ENCODE peak calls at places on chromosomes 16 and 17, in six cellular contexts. One of them, this sample, is unnamed.

GRCh38 chr17:50114849-50115357 is 15.1 kb downstream of the SAMD14 start:
- DNase-seq in H1: peak
- DNase-seq in stomach: peak
- DNase-seq in K562: peak
- DNase-seq in SK-N-SH: peak
- DNase-seq in HL-60: peak
- DNase-seq in this sample: no peak

GRCh38 chr16:65195998-65196397 is 74.1 kb upstream of the CDH11 start:
- DNase-seq in HL-60: no peak
- DNase-seq in K562: no peak
- DNase-seq in H1: no peak
- DNase-seq in stomach: no peak
- DNase-seq in SK-N-SH: peak
- DNase-seq in this sample: no peak

GRCh38 chr17:21029032-21029431 is 13.8 kb downstream of the USP22 start:
- DNase-seq in HL-60: no peak
- DNase-seq in K562: no peak
- DNase-seq in SK-N-SH: no peak
- DNase-seq in stomach: no peak
- DNase-seq in H1: no peak
- DNase-seq in this sample: no peak

GRCh38 chr17:29151567-29151966 is 28.6 kb downstream of the MYO18A start:
- DNase-seq in K562: peak
- DNase-seq in stomach: no peak
- DNase-seq in H1: no peak
- DNase-seq in HL-60: no peak
- DNase-seq in SK-N-SH: no peak
- DNase-seq in this sample: no peak

GRCh38 chr17:15463363-15463762 is 4.1 kb downstream of the CDRT4 start:
- DNase-seq in HL-60: no peak
- DNase-seq in H1: no peak
- DNase-seq in K562: no peak
- DNase-seq in stomach: peak
- DNase-seq in SK-N-SH: no peak
- DNase-seq in this sample: no peak

GRCh38 chr17:2402517-2402916 is 1.7 kb upstream of the MNT start:
- DNase-seq in H1: no peak
- DNase-seq in K562: no peak
- DNase-seq in HL-60: no peak
- DNase-seq in SK-N-SH: no peak
- DNase-seq in stomach: no peak
- DNase-seq in this sample: peak

GRCh38 chr17:18182190-18182977 is 1.2 kb upstream of the ALKBH5 start:
- DNase-seq in stomach: peak
- DNase-seq in SK-N-SH: no peak
- DNase-seq in HL-60: no peak
- DNase-seq in H1: peak
- DNase-seq in K562: peak
- DNase-seq in this sample: peak

GRCh38 chr17:44279586-44280344 is 11.8 kb upstream of the SLC4A1 start:
- DNase-seq in H1: peak
- DNase-seq in HL-60: peak
- DNase-seq in K562: peak
- DNase-seq in stomach: peak
- DNase-seq in SK-N-SH: no peak
- DNase-seq in this sample: peak

GRCh38 chr16:24580665-24581064 is 41.3 kb downstream of the RBBP6 start:
- DNase-seq in K562: no peak
- DNase-seq in HL-60: no peak
- DNase-seq in stomach: no peak
- DNase-seq in SK-N-SH: peak
- DNase-seq in H1: no peak
- DNase-seq in this sample: no peak

GRCh38 chr17:60170835-60171752 is 21.3 kb downstream of the CA4 start:
- DNase-seq in K562: no peak
- DNase-seq in SK-N-SH: peak
- DNase-seq in HL-60: no peak
- DNase-seq in H1: no peak
- DNase-seq in stomach: peak
- DNase-seq in this sample: no peak

GRCh38 chr16:31177136-31177535 is 2.8 kb upstream of the FUS start:
- DNase-seq in stomach: no peak
- DNase-seq in SK-N-SH: no peak
- DNase-seq in HL-60: peak
- DNase-seq in K562: no peak
- DNase-seq in H1: no peak
- DNase-seq in this sample: no peak

GRCh38 chr16:67034478-67034877 is 5.5 kb downstream of the CBFB start:
- DNase-seq in H1: peak
- DNase-seq in HL-60: no peak
- DNase-seq in SK-N-SH: no peak
- DNase-seq in stomach: no peak
- DNase-seq in K562: no peak
- DNase-seq in this sample: peak

GRCh38 chr17:57677858-57678257 is 67.2 kb downstream of the CCDC182 start:
- DNase-seq in H1: peak
- DNase-seq in stomach: no peak
- DNase-seq in SK-N-SH: no peak
- DNase-seq in K562: no peak
- DNase-seq in HL-60: no peak
- DNase-seq in this sample: no peak

GRCh38 chr17:76515291-76515949 is 14.2 kb upstream of the RHBDF2 start:
- DNase-seq in HL-60: peak
- DNase-seq in SK-N-SH: no peak
- DNase-seq in H1: no peak
- DNase-seq in stomach: peak
- DNase-seq in K562: no peak
- DNase-seq in this sample: peak
- TF ChIP-seq POLR2AphosphoS5 in HL-60: no peak
- TF ChIP-seq POLR2AphosphoS5 in SK-N-SH: no peak
- TF ChIP-seq POLR2AphosphoS5 in H1: no peak
- TF ChIP-seq POLR2AphosphoS5 in stomach: peak
- TF ChIP-seq POLR2AphosphoS5 in K562: no peak
- TF ChIP-seq POLR2AphosphoS5 in this sample: peak

GRCh38 chr17:41777579-41778188 is 8.8 kb downstream of the JUP start:
- DNase-seq in SK-N-SH: peak
- DNase-seq in K562: no peak
- DNase-seq in stomach: peak
- DNase-seq in H1: no peak
- DNase-seq in HL-60: no peak
- DNase-seq in this sample: peak
- TF ChIP-seq POLR2AphosphoS5 in SK-N-SH: peak
- TF ChIP-seq POLR2AphosphoS5 in K562: no peak
- TF ChIP-seq POLR2AphosphoS5 in stomach: no peak
- TF ChIP-seq POLR2AphosphoS5 in H1: no peak
- TF ChIP-seq POLR2AphosphoS5 in HL-60: no peak
- TF ChIP-seq POLR2AphosphoS5 in this sample: peak

DNA sequence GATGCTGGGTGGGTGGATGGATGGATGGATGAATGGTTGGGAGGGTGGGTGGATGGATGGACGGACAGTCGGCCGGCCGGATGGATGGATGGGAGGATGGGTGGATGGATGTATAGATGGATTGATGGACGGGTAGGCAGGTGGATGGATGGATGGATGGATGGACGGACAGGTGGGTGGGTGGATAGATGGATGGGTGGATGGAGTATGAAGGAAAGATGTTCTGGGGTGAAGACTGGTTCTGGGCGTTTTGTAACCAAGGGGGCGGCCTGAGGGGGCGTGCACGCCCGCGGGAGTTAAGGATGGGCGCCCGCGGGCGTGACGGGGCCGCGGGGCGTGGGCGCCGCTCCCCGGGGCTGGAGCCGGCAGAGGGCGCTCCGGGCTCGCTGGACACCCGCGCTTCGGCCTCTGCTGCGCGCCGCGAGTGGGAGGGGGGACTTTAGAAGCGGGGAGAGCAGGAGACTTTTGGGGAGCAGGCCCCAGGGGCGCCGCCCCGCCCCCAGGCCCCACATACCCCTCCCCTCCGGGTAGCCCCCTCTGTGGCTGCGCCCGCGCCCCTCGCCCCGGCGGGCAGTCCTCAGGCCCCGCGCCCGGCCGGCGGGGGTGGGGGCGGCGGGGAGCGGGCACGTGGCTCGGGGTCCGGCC is at the start of gene NECAB2:
- DNase-seq in stomach: peak
- DNase-seq in HL-60: peak
- DNase-seq in SK-N-SH: peak
- DNase-seq in K562: peak
- DNase-seq in H1: peak
- DNase-seq in this sample: no peak
- TF ChIP-seq POLR2AphosphoS5 in stomach: no peak
- TF ChIP-seq POLR2AphosphoS5 in HL-60: no peak
- TF ChIP-seq POLR2AphosphoS5 in SK-N-SH: no peak
- TF ChIP-seq POLR2AphosphoS5 in K562: no peak
- TF ChIP-seq POLR2AphosphoS5 in H1: no peak
- TF ChIP-seq POLR2AphosphoS5 in this sample: no peak

DNA sequence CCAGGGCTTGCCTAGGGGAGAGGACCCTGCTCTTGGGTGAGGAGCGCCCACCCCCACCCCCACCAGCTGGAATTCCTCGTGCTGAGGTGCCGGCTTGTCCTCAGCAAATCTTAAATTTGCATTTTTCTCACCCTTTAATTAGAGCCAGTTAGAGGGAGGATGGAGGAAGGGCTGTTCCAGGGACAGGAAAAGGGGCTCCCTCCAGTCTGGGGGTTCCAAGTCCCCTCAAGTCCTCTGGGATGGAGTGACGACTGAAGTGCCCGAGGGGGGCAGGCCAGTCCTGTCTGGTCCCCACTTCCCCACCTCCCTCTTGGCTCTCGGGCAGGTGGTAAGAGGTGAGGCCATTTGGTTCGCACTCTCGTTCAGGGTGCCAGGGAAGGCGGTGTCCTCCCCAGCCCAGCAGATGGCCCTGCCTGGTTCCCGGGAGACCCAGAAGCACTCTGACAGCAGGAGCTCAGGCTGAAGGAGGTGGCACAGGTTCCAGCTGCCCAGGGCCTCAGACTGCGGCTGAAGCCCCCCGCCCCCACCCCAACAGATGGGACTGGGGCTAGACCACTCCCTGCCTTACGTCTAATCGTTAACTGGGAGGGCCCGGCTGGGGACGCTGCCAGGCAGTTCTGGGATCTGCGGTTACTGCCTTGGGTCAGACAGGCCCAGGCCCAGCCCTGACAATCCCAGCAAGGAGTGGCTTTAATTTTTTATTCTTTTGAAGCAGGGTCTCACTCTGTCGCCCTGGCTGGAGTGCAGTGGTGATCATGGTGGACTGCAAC is 2.2 kb downstream of the RAB26 start:
- DNase-seq in SK-N-SH: peak
- DNase-seq in H1: peak
- DNase-seq in stomach: peak
- DNase-seq in K562: peak
- DNase-seq in HL-60: peak
- DNase-seq in this sample: no peak
- TF ChIP-seq POLR2AphosphoS5 in SK-N-SH: peak
- TF ChIP-seq POLR2AphosphoS5 in H1: peak
- TF ChIP-seq POLR2AphosphoS5 in stomach: peak
- TF ChIP-seq POLR2AphosphoS5 in K562: peak
- TF ChIP-seq POLR2AphosphoS5 in HL-60: no peak
- TF ChIP-seq POLR2AphosphoS5 in this sample: no peak